ENCODE peak calls at places on chromosome 5, in nine cellular contexts. One of them, this sample, is unnamed. For H3K4me1, the result is how much of the 10 kb centered on the place peaks cover.

GRCh38 chr5:17463653-17464052 is 34.4 kb upstream of the TAF11L2 start:
- DNase-seq in IMR-90: no peak
- DNase-seq in neuronal stem cell: no peak
- DNase-seq in PC-9: no peak
- DNase-seq in Panc1: no peak
- DNase-seq in CD8-positive, alpha-beta memory T cell: no peak
- DNase-seq in heart right ventricle: no peak
- DNase-seq in thyroid gland: no peak
- DNase-seq in body of pancreas: no peak
- DNase-seq in this sample: no peak

GRCh38 chr5:16544607-16545374 is 72.0 kb downstream of the RETREG1 start:
- DNase-seq in neuronal stem cell: no peak
- DNase-seq in heart right ventricle: no peak
- DNase-seq in Panc1: no peak
- DNase-seq in body of pancreas: no peak
- DNase-seq in thyroid gland: no peak
- DNase-seq in PC-9: peak
- DNase-seq in CD8-positive, alpha-beta memory T cell: no peak
- DNase-seq in IMR-90: peak
- DNase-seq in this sample: no peak

GRCh38 chr5:1239514-1240251 is 14.5 kb downstream of the SLC6A18 start:
- DNase-seq in neuronal stem cell: no peak
- DNase-seq in thyroid gland: no peak
- DNase-seq in body of pancreas: no peak
- DNase-seq in CD8-positive, alpha-beta memory T cell: no peak
- DNase-seq in Panc1: no peak
- DNase-seq in heart right ventricle: no peak
- DNase-seq in IMR-90: no peak
- DNase-seq in PC-9: no peak
- DNase-seq in this sample: no peak

GRCh38 chr5:177455036-177455660 is 8.5 kb downstream of the PRR7 start:
- DNase-seq in IMR-90: peak
- DNase-seq in thyroid gland: peak
- DNase-seq in neuronal stem cell: peak
- DNase-seq in CD8-positive, alpha-beta memory T cell: peak
- DNase-seq in PC-9: peak
- DNase-seq in heart right ventricle: peak
- DNase-seq in body of pancreas: peak
- DNase-seq in Panc1: peak
- DNase-seq in this sample: peak

GRCh38 chr5:172770374-172770674 is 671 bp downstream of the DUSP1 start:
- DNase-seq in heart right ventricle: no peak
- DNase-seq in IMR-90: no peak
- DNase-seq in CD8-positive, alpha-beta memory T cell: no peak
- DNase-seq in Panc1: no peak
- DNase-seq in body of pancreas: no peak
- DNase-seq in neuronal stem cell: no peak
- DNase-seq in thyroid gland: no peak
- DNase-seq in PC-9: no peak
- DNase-seq in this sample: peak

GRCh38 chr5:180191716-180192115 is 17.3 kb downstream of the RASGEF1C start:
- DNase-seq in Panc1: no peak
- DNase-seq in CD8-positive, alpha-beta memory T cell: no peak
- DNase-seq in PC-9: no peak
- DNase-seq in heart right ventricle: no peak
- DNase-seq in neuronal stem cell: no peak
- DNase-seq in thyroid gland: no peak
- DNase-seq in body of pancreas: no peak
- DNase-seq in IMR-90: no peak
- DNase-seq in this sample: no peak

GRCh38 chr5:149240354-149240998 is 31.2 kb upstream of the AFAP1L1 start:
- DNase-seq in neuronal stem cell: no peak
- DNase-seq in CD8-positive, alpha-beta memory T cell: peak
- DNase-seq in PC-9: no peak
- DNase-seq in IMR-90: no peak
- DNase-seq in heart right ventricle: no peak
- DNase-seq in body of pancreas: peak
- DNase-seq in Panc1: no peak
- DNase-seq in thyroid gland: peak
- DNase-seq in this sample: no peak

GRCh38 chr5:35668320-35668719 is 50.7 kb downstream of the SPEF2 start:
- DNase-seq in neuronal stem cell: no peak
- DNase-seq in body of pancreas: no peak
- DNase-seq in heart right ventricle: no peak
- DNase-seq in CD8-positive, alpha-beta memory T cell: no peak
- DNase-seq in PC-9: no peak
- DNase-seq in thyroid gland: no peak
- DNase-seq in Panc1: no peak
- DNase-seq in IMR-90: no peak
- DNase-seq in this sample: no peak

GRCh38 chr5:10595678-10596309 is 31.9 kb downstream of the ANKRD33B start:
- DNase-seq in CD8-positive, alpha-beta memory T cell: no peak
- DNase-seq in body of pancreas: peak
- DNase-seq in thyroid gland: no peak
- DNase-seq in neuronal stem cell: no peak
- DNase-seq in heart right ventricle: peak
- DNase-seq in Panc1: peak
- DNase-seq in IMR-90: peak
- DNase-seq in PC-9: peak
- DNase-seq in this sample: no peak

GRCh38 chr5:10595305-10595677 is 31.4 kb downstream of the ANKRD33B start:
- DNase-seq in IMR-90: peak
- DNase-seq in PC-9: no peak
- DNase-seq in neuronal stem cell: no peak
- DNase-seq in CD8-positive, alpha-beta memory T cell: no peak
- DNase-seq in heart right ventricle: no peak
- DNase-seq in body of pancreas: no peak
- DNase-seq in Panc1: no peak
- DNase-seq in thyroid gland: no peak
- DNase-seq in this sample: no peak

GRCh38 chr5:10596310-10596703 is 32.4 kb downstream of the ANKRD33B start:
- DNase-seq in neuronal stem cell: no peak
- DNase-seq in body of pancreas: no peak
- DNase-seq in PC-9: no peak
- DNase-seq in CD8-positive, alpha-beta memory T cell: no peak
- DNase-seq in IMR-90: no peak
- DNase-seq in heart right ventricle: no peak
- DNase-seq in thyroid gland: no peak
- DNase-seq in Panc1: no peak
- DNase-seq in this sample: no peak

GRCh38 chr5:10593531-10594181 is 29.8 kb downstream of the ANKRD33B start:
- DNase-seq in Panc1: no peak
- DNase-seq in body of pancreas: no peak
- DNase-seq in neuronal stem cell: no peak
- DNase-seq in IMR-90: no peak
- DNase-seq in CD8-positive, alpha-beta memory T cell: no peak
- DNase-seq in thyroid gland: no peak
- DNase-seq in PC-9: no peak
- DNase-seq in heart right ventricle: no peak
- DNase-seq in this sample: no peak

DNA sequence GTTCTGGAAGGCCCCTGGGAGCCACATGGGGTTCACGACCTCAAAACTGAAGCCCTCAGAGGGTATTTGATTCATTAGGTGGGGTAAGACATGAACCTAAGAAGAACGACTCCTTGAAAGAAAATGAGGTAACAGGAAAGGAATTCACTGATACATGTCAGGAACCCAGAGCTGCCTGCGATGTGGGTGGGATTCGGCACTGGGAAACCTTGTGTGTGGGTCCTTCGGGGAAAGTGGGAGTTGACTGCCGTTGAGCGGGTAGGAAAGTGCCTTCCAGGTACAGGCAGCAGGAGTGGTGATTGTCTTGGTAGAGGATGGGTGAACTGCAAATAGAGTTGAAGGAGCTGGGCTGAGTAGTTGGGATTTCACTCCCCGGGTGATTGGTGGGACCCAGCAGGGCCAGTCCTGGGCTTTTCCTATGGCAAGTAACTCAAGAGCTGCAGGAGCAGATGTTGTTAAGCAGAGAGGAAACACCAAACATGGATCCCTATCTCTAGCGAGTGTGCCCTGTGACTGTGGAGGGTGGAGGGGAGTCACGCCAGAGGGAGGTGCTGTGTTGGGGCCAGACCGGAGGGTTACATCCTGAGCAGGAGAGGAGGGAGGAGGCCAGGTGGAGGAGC is 30.8 kb downstream of the ANKRD33B start:
- DNase-seq in Panc1: no peak
- DNase-seq in thyroid gland: no peak
- DNase-seq in heart right ventricle: no peak
- DNase-seq in IMR-90: peak
- DNase-seq in neuronal stem cell: no peak
- DNase-seq in body of pancreas: no peak
- DNase-seq in PC-9: no peak
- DNase-seq in CD8-positive, alpha-beta memory T cell: no peak
- DNase-seq in this sample: no peak
- H3K4me1 ChIP-seq in Panc1: under half
- H3K4me1 ChIP-seq in thyroid gland: under half
- H3K4me1 ChIP-seq in heart right ventricle: half or more
- H3K4me1 ChIP-seq in IMR-90: under half
- H3K4me1 ChIP-seq in neuronal stem cell: under half
- H3K4me1 ChIP-seq in body of pancreas: under half
- H3K4me1 ChIP-seq in PC-9: half or more
- H3K4me1 ChIP-seq in CD8-positive, alpha-beta memory T cell: under half
- H3K4me1 ChIP-seq in this sample: under half

GRCh38 chr5:32249668-32250067 is 63.1 kb downstream of the MTMR12 start:
- DNase-seq in heart right ventricle: no peak
- DNase-seq in body of pancreas: peak
- DNase-seq in Panc1: no peak
- DNase-seq in IMR-90: no peak
- DNase-seq in PC-9: no peak
- DNase-seq in neuronal stem cell: no peak
- DNase-seq in thyroid gland: peak
- DNase-seq in CD8-positive, alpha-beta memory T cell: no peak
- DNase-seq in this sample: no peak

GRCh38 chr5:32251864-32252458 is 60.8 kb downstream of the MTMR12 start:
- DNase-seq in IMR-90: no peak
- DNase-seq in CD8-positive, alpha-beta memory T cell: no peak
- DNase-seq in heart right ventricle: no peak
- DNase-seq in thyroid gland: no peak
- DNase-seq in PC-9: no peak
- DNase-seq in neuronal stem cell: no peak
- DNase-seq in Panc1: no peak
- DNase-seq in body of pancreas: no peak
- DNase-seq in this sample: no peak

GRCh38 chr5:32259033-32259432 is 53.7 kb downstream of the MTMR12 start:
- DNase-seq in IMR-90: peak
- DNase-seq in PC-9: no peak
- DNase-seq in body of pancreas: no peak
- DNase-seq in heart right ventricle: no peak
- DNase-seq in Panc1: no peak
- DNase-seq in neuronal stem cell: no peak
- DNase-seq in CD8-positive, alpha-beta memory T cell: no peak
- DNase-seq in thyroid gland: peak
- DNase-seq in this sample: no peak

GRCh38 chr5:32258406-32258805 is 54.3 kb downstream of the MTMR12 start:
- DNase-seq in neuronal stem cell: no peak
- DNase-seq in IMR-90: no peak
- DNase-seq in thyroid gland: peak
- DNase-seq in PC-9: no peak
- DNase-seq in body of pancreas: no peak
- DNase-seq in CD8-positive, alpha-beta memory T cell: no peak
- DNase-seq in Panc1: no peak
- DNase-seq in heart right ventricle: no peak
- DNase-seq in this sample: no peak

GRCh38 chr5:32254987-32255900 is 57.5 kb downstream of the MTMR12 start:
- DNase-seq in heart right ventricle: no peak
- DNase-seq in thyroid gland: peak
- DNase-seq in IMR-90: peak
- DNase-seq in CD8-positive, alpha-beta memory T cell: no peak
- DNase-seq in Panc1: no peak
- DNase-seq in body of pancreas: peak
- DNase-seq in neuronal stem cell: no peak
- DNase-seq in PC-9: no peak
- DNase-seq in this sample: no peak
- H3K27ac ChIP-seq in heart right ventricle: peak
- H3K27ac ChIP-seq in thyroid gland: peak
- H3K27ac ChIP-seq in IMR-90: no peak
- H3K27ac ChIP-seq in CD8-positive, alpha-beta memory T cell: no peak
- H3K27ac ChIP-seq in Panc1: no peak
- H3K27ac ChIP-seq in body of pancreas: peak
- H3K27ac ChIP-seq in neuronal stem cell: no peak
- H3K27ac ChIP-seq in PC-9: no peak
- H3K27ac ChIP-seq in this sample: no peak

DNA sequence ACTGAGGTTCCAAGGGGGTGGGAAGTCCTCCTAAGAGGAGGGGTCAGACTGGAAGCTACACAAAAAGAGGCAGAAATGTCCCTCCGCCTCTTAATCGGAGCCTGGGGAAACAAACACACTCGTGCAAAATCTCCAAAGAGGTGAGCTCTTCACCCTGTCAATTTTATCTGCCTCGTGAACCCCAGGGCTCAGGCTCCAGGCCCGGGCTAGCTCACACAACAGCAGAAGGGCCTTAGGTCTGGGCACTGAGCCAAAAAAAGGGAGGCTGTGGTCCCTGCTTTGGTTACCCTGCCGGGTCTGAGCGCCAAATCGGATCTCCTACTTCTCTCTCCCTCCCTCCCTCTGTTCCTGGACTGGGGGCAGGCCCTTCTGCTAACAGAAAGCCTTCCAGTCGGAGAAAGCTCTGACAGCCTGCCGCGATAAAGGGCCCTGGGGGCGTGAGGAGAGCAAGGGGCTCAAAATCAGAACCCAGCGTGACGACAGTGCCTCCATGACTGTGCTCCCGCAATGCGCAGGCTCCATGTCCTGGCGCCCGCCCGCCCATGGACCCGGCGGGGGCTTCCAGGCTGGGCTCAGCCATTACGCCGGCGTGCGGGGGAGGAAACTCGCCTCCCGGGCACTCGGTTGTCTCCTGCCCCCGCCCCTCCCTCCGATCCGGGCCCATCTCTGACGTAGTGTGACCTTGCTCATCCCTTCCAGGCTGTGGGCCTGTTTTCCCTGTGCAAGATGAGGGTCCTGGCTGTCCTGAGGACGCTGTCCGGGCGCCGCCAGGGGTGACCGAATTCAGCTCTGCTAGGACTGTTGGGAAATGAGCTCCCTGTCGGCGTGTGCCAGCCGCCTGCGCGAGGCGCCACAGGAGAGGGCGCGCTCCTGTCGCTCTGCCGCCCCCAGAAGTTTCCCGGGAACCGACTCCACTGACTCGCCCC is 865 bp upstream of the SLC22A4 start:
- DNase-seq in IMR-90: peak
- DNase-seq in CD8-positive, alpha-beta memory T cell: peak
- DNase-seq in body of pancreas: peak
- DNase-seq in Panc1: peak
- DNase-seq in thyroid gland: peak
- DNase-seq in neuronal stem cell: peak
- DNase-seq in PC-9: peak
- DNase-seq in heart right ventricle: peak
- DNase-seq in this sample: peak
- H3K4me1 ChIP-seq in IMR-90: under half
- H3K4me1 ChIP-seq in CD8-positive, alpha-beta memory T cell: under half
- H3K4me1 ChIP-seq in body of pancreas: under half
- H3K4me1 ChIP-seq in Panc1: under half
- H3K4me1 ChIP-seq in thyroid gland: under half
- H3K4me1 ChIP-seq in neuronal stem cell: under half
- H3K4me1 ChIP-seq in PC-9: under half
- H3K4me1 ChIP-seq in heart right ventricle: under half
- H3K4me1 ChIP-seq in this sample: under half

DNA sequence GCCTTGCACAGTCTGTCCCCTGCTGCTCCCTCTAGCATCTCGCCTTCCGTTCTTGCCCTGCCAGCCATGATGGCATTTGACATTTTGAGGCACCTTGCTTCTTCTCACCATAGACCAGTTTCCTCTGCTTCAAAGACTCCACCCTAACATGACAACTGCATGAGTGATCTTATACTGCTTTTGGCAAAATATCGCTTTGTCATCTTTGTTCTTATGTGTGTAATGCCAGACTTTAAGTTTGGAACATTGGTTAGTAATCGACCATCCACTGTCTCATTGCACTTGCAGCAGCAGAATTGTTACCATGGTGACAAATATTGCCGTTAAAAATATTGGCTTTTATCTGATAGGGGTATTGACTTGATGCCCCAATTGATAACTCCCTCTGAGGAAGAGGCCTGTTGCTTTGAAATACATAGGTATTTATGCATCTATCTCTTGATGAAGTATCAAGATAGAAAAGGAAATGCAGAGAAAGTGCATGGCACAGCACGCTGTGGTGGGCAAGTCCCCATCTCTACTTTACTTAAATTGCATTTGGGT is 6.8 kb downstream of the GARIN3 start:
- DNase-seq in PC-9: no peak
- DNase-seq in heart right ventricle: no peak
- DNase-seq in IMR-90: no peak
- DNase-seq in body of pancreas: no peak
- DNase-seq in Panc1: no peak
- DNase-seq in CD8-positive, alpha-beta memory T cell: no peak
- DNase-seq in thyroid gland: no peak
- DNase-seq in neuronal stem cell: no peak
- DNase-seq in this sample: no peak
- H3K27ac ChIP-seq in PC-9: no peak
- H3K27ac ChIP-seq in heart right ventricle: no peak
- H3K27ac ChIP-seq in IMR-90: no peak
- H3K27ac ChIP-seq in body of pancreas: no peak
- H3K27ac ChIP-seq in Panc1: no peak
- H3K27ac ChIP-seq in CD8-positive, alpha-beta memory T cell: peak
- H3K27ac ChIP-seq in thyroid gland: no peak
- H3K27ac ChIP-seq in neuronal stem cell: no peak
- H3K27ac ChIP-seq in this sample: no peak

This sample was measured in aorta.